ENCODE peak calls at places on chromosome 21, in four cellular contexts. Y is upper lobe of left lung, X is heart left ventricle, U is cardiac fibroblast. N is an unnamed sample.

GRCh38 chr21:36087362-36088138 is 17.7 kb downstream of the CBR1 start:
- DNase-seq in Y (no peak), U (no peak), X (no peak), N (no peak)

GRCh38 chr21:46454634-46455390 is 3.9 kb upstream of the DIP2A start:
- DNase-seq in U (peak; percentile 30), X (no peak), Y (no peak), N (no peak)

GRCh38 chr21:35753308-35753707 is 307.0 kb downstream of the SETD4 start:
- DNase-seq in U (no peak), Y (no peak), X (no peak), N (no peak)

GRCh38 chr21:25370311-25370744 is 237.0 kb downstream of the MRPL39 start:
- DNase-seq in Y (no peak), X (no peak), U (peak; percentile 82), N (no peak)

GRCh38 chr21:39084979-39085729 is 98.1 kb downstream of the PSMG1 start:
- DNase-seq in Y (peak; percentile 75), U (no peak), X (no peak), N (no peak)

GRCh38 chr21:19981938-19982337 is 1016.3 kb upstream of the NCAM2 start:
- DNase-seq in Y (no peak), U (no peak), X (no peak), N (no peak)

GRCh38 chr21:37208056-37208705 is 59.0 kb downstream of the VPS26C start:
- DNase-seq in X (peak; percentile 78), U (no peak), Y (peak; percentile 78), N (peak; percentile 83)

GRCh38 chr21:27647401-27647800 is 680.5 kb upstream of the ADAMTS5 start:
- DNase-seq in U (peak; percentile 20), Y (no peak), X (no peak), N (no peak)

GRCh38 chr21:38831526-38832467 is 26.1 kb downstream of the ETS2 start:
- DNase-seq in U (peak; percentile 99), Y (peak; percentile 89), X (peak; percentile 58), N (peak; percentile 60)

GRCh38 chr21:36783612-36784383 is 84.9 kb downstream of the SIM2 start:
- DNase-seq in U (peak; percentile 18), X (no peak), Y (peak; percentile 48), N (no peak)

GRCh38 chr21:38303300-38303699 is 46.5 kb downstream of the KCNJ15 start:
- DNase-seq in U (peak; percentile 91), Y (no peak), X (no peak), N (no peak)

GRCh38 chr21:40276001-40276400 is 408.8 kb downstream of the PCP4 start:
- DNase-seq in U (no peak), Y (no peak), X (no peak), N (no peak)

GRCh38 chr21:39159342-39160063 is 23.7 kb downstream of the PSMG1 start:
- DNase-seq in U (peak; percentile 21), Y (no peak), X (no peak), N (no peak)

GRCh38 chr21:23127973-23128372 is 2129.8 kb downstream of the NCAM2 start:
- DNase-seq in Y (no peak), U (no peak), X (no peak), N (no peak)

GRCh38 chr21:16454371-16454770 is 724.6 kb downstream of the USP25 start:
- DNase-seq in Y (no peak), U (peak; percentile 53), X (no peak), N (no peak)

GRCh38 chr21:32807717-32808380 is 36.3 kb upstream of the PAXBP1 start:
- DNase-seq in U (peak; percentile 69), Y (no peak), X (no peak), N (no peak)

GRCh38 chr21:20971296-20971921 is 26.8 kb upstream of the NCAM2 start:
- DNase-seq in U (peak; percentile 69), Y (peak; percentile 40), X (no peak), N (peak; percentile 29)

GRCh38 chr21:34950980-34951379 is 98.1 kb downstream of the RUNX1 start:
- DNase-seq in Y (no peak), U (no peak), X (no peak), N (no peak)

GRCh38 chr21:14968029-14968428 is 96.8 kb downstream of the NRIP1 start:
- DNase-seq in X (no peak), U (no peak), Y (no peak), N (no peak)

GRCh38 chr21:21406918-21407317 is 408.7 kb downstream of the NCAM2 start:
- DNase-seq in Y (no peak), X (no peak), U (no peak), N (no peak)

GRCh38 chr21:26115899-26116298 is 54.7 kb downstream of the APP start:
- DNase-seq in Y (no peak), U (peak; percentile 80), X (no peak), N (no peak)

GRCh38 chr21:26445440-26445839 is 127.6 kb downstream of the CYYR1 start:
- DNase-seq in Y (no peak), U (peak; percentile 74), X (no peak), N (no peak)

GRCh38 chr21:20822559-20823133 is 175.6 kb upstream of the NCAM2 start:
- DNase-seq in X (no peak), U (peak; percentile 5), Y (no peak), N (no peak)

GRCh38 chr21:32772281-32773047 is 909 bp upstream of the PAXBP1 start:
- DNase-seq in U (peak; percentile 31), Y (peak; percentile 48), X (no peak), N (peak; percentile 60)

GRCh38 chr21:24265987-24266386 is 1341.3 kb downstream of the MRPL39 start:
- DNase-seq in U (no peak), Y (no peak), X (no peak), N (no peak)

GRCh38 chr21:29904359-29905282 is 35.2 kb downstream of the GRIK1 start:
- DNase-seq in Y (no peak), X (no peak), U (no peak), N (no peak)
- TF ChIP-seq CTCF in Y (no peak), X (no peak), U (no peak), N (no peak)

GRCh38 chr21:42006765-42007164 is 3.4 kb downstream of the ZBTB21 start:
- DNase-seq in X (no peak), U (no peak), Y (no peak), N (no peak)

GRCh38 chr21:42007541-42007940 is 2.6 kb downstream of the ZBTB21 start:
- DNase-seq in U (no peak), Y (no peak), X (no peak), N (no peak)

GRCh38 chr21:42010507-42011493 is 640 bp upstream of the ZBTB21 start:
- DNase-seq in U (peak; percentile 13), X (peak; percentile 26), Y (peak; percentile 37), N (peak; percentile 62)

GRCh38 chr21:42009831-42010506 is at the start of gene ZBTB21:
- DNase-seq in Y (peak; percentile 98), U (peak; percentile 98), X (peak; percentile 98), N (peak; percentile 96)

GRCh38 chr21:42009018-42009830 is 936 bp downstream of the ZBTB21 start:
- DNase-seq in U (peak; percentile 40), Y (peak; percentile 54), X (peak; percentile 57), N (peak; percentile 50)
- TF ChIP-seq CTCF in U (peak; percentile 7), Y (peak; percentile 30), X (peak; percentile 29), N (peak; percentile 19)

DNA sequence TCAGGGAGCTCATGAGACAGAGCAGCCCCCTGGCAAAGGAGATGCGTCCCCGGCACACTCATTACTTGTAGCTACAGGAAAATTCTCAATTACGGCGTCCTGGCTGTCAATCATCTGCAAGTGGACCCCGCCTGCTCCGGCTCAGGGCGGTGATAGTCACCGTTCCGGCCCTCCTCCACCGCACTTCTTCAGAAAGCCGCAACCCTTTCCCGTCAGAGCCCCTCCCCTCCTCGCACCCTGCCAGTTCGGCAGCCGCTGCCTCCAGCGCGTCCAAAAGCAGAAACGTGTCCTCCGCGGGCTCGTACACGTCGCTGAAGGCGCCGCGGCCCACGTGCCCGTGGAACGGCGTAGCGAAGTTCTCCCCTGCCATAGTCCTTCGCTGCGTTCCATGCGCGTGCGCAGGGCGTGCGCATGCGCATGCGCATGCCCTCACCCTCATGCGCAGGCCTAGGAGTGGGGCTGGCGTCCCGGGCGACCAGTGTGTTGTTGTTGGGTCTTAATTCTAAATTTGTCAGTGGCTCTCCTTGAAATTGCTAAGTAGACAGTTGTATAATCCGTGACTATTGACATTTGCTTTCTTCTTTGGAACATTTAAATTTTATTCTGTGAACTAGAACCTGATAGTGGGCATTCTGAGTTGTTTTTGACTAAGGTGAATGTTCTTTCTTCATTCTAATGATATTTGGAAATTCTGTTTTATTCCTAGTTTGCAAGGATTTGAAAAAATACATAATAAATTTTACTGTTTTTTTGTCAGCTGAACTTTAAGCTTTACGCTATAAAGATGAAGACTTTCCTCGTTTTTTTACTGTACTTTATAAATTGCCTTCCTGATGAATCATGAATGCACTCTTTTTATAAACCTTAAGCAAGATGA is 107.5 kb downstream of the LTN1 start:
- DNase-seq in X (peak; percentile 87), U (peak; percentile 98), Y (peak; percentile 82), N (peak; percentile 95)
- TF ChIP-seq CTCF in X (no peak), U (no peak), Y (no peak), N (no peak)

GRCh38 chr21:33895356-33895755 is 20.2 kb downstream of the ATP5PO start:
- DNase-seq in X (no peak), Y (no peak), U (no peak), N (no peak)

GRCh38 chr21:33894736-33895288 is 20.8 kb downstream of the ATP5PO start:
- DNase-seq in X (peak; percentile 77), Y (peak; percentile 62), U (peak; percentile 94), N (peak; percentile 83)

GRCh38 chr21:33893917-33894316 is 21.7 kb downstream of the ATP5PO start:
- DNase-seq in U (no peak), Y (no peak), X (no peak), N (no peak)

GRCh38 chr21:33890187-33890586 is 25.4 kb downstream of the ATP5PO start:
- DNase-seq in U (no peak), X (no peak), Y (no peak), N (no peak)

GRCh38 chr21:33892853-33893252 is 22.8 kb downstream of the ATP5PO start:
- DNase-seq in X (no peak), U (no peak), Y (no peak), N (no peak)
- TF ChIP-seq CTCF in X (no peak), U (no peak), Y (no peak), N (no peak)

GRCh38 chr21:44590311-44590721 is 2.0 kb downstream of the KRTAP10-6 start:
- DNase-seq in Y (no peak), X (no peak), U (no peak), N (no peak)
- TF ChIP-seq CTCF in Y (no peak), X (no peak), U (no peak), N (no peak)

GRCh38 chr21:45166931-45167330 is 92.6 kb downstream of the ADARB1 start:
- DNase-seq in X (no peak), Y (no peak), U (no peak), N (no peak)

GRCh38 chr21:45168522-45168921 is 94.1 kb downstream of the ADARB1 start:
- DNase-seq in U (no peak), Y (no peak), X (no peak), N (no peak)

GRCh38 chr21:45169682-45170081 is 95.3 kb downstream of the ADARB1 start:
- DNase-seq in Y (no peak), U (no peak), X (no peak), N (no peak)

GRCh38 chr21:45169001-45169400 is 94.6 kb downstream of the ADARB1 start:
- DNase-seq in U (no peak), Y (no peak), X (no peak), N (no peak)

DNA sequence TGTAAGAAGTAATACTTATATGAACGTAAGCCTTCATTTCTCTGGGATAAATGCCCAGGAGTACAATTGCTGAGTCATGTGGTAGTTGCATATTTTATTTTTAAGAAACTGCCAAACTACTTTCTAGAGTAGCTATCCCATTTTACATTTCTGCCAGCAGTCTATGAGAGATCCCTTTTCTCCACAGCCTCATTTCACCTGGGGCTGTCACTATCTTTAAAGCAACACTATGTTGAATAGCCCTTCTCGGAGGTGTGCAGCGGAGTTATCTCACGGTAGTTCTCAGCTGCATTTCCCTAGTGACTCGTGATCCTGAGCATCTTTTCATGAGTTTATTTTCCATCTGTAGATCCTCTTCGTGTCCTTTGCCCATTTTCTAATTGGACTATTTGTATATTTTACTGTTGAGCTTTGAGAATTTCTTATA is 93.4 kb downstream of the ADARB1 start:
- DNase-seq in Y (no peak), U (peak; percentile 77), X (no peak), N (no peak)
- TF ChIP-seq CTCF in Y (no peak), U (no peak), X (no peak), N (no peak)

N was measured in GM13976.